ENCODE peak calls at places on chromosomes 4 and X, in nine cellular contexts. S is upper lobe of left lung, W is vagina, L is prostate gland, R is HCT116, T is transverse colon, D is breast epithelium, G is K562, B is sigmoid colon. Q is an unnamed sample. For H3K4me1, the result is how much of the 10 kb centered on the place peaks cover.

GRCh38 chr4:98170035-98170434 is 26.8 kb upstream of the STPG2 start:
- DNase-seq in B (no peak), L (no peak), G (no peak), R (no peak), D (no peak), W (no peak), T (no peak), S (no peak), Q (no peak)

GRCh38 chr4:151475338-151475737 is 66.4 kb downstream of the FHIP1A start:
- DNase-seq in R (no peak), D (no peak), L (no peak), W (no peak), T (no peak), G (no peak), S (peak), B (no peak), Q (no peak)

GRCh38 chrX:97705936-97706335 is 822.2 kb downstream of the RPA4 start:
- DNase-seq in W (no peak), R (no peak), G (no peak), T (no peak), D (no peak), B (no peak), L (no peak), S (no peak), Q (no peak)

GRCh38 chr4:100811046-100811445 is 293.2 kb upstream of the EMCN start:
- DNase-seq in R (no peak), S (no peak), W (no peak), L (no peak), T (no peak), D (no peak), G (no peak), B (no peak), Q (no peak)

GRCh38 chr4:42015438-42015837 is 25.1 kb downstream of the SLC30A9 start:
- DNase-seq in B (no peak), L (no peak), S (no peak), W (no peak), D (no peak), T (no peak), G (no peak), R (no peak), Q (no peak)

GRCh38 chr4:180058731-180059215 is 2184.4 kb upstream of the TENM3 start:
- DNase-seq in G (no peak), L (peak), B (no peak), R (no peak), D (no peak), W (no peak), T (peak), S (peak), Q (no peak)

GRCh38 chr4:8908206-8908893 is 36.7 kb upstream of the HMX1 start:
- DNase-seq in B (peak), D (peak), L (no peak), G (no peak), T (peak), S (peak), W (peak), R (no peak), Q (no peak)

GRCh38 chr4:183098723-183099536 is at the start of gene WWC2:
- DNase-seq in S (peak), R (peak), B (peak), L (peak), D (peak), T (peak), G (peak), W (peak), Q (peak)

GRCh38 chr4:7691992-7692391 is 247.7 kb downstream of the AFAP1 start:
- DNase-seq in W (no peak), G (no peak), B (no peak), R (no peak), D (no peak), L (no peak), T (no peak), S (no peak), Q (no peak)

GRCh38 chrX:39823424-39823823 is 274.3 kb downstream of the BCOR start:
- DNase-seq in D (no peak), B (no peak), G (no peak), L (no peak), T (no peak), S (no peak), W (no peak), R (no peak), Q (no peak)

GRCh38 chr4:15455290-15455689 is 14.4 kb upstream of the CC2D2A start:
- DNase-seq in R (no peak), T (peak), G (no peak), W (peak), D (no peak), L (no peak), B (peak), S (peak), Q (peak)

GRCh38 chrX:150032742-150033141 is 94.5 kb upstream of the EOLA2 start:
- DNase-seq in G (no peak), T (no peak), D (no peak), B (no peak), R (no peak), S (no peak), L (no peak), W (no peak), Q (no peak)

GRCh38 chrX:17744896-17745523 is 7.7 kb downstream of the SCML1 start:
- DNase-seq in L (no peak), W (no peak), S (no peak), T (no peak), D (no peak), G (no peak), B (no peak), R (no peak), Q (no peak)

GRCh38 chr4:117700111-117700892 is 334.0 kb upstream of the NDST3 start:
- DNase-seq in D (no peak), G (no peak), L (no peak), W (no peak), B (no peak), T (no peak), S (no peak), R (peak), Q (no peak)

GRCh38 chrX:140709421-140709846 is at the start of gene LINC00632:
- DNase-seq in R (no peak), B (no peak), D (no peak), L (no peak), S (no peak), G (no peak), T (no peak), W (no peak), Q (no peak)

GRCh38 chr4:46645092-46645491 is 255.2 kb upstream of the GABRA2 start:
- DNase-seq in T (no peak), B (no peak), R (no peak), S (no peak), D (no peak), G (no peak), L (no peak), W (no peak), Q (no peak)

GRCh38 chr4:184450045-184450444 is 24.3 kb downstream of the IRF2 start:
- DNase-seq in B (no peak), S (no peak), R (no peak), T (no peak), W (no peak), L (no peak), D (no peak), G (no peak), Q (no peak)

GRCh38 chr4:143083811-143084472 is 100.8 kb upstream of the USP38 start:
- DNase-seq in W (no peak), G (no peak), S (no peak), T (no peak), L (no peak), D (no peak), R (no peak), B (no peak), Q (no peak)

GRCh38 chr4:143082698-143083097 is 102.0 kb upstream of the USP38 start:
- DNase-seq in B (no peak), T (no peak), W (no peak), S (no peak), R (no peak), G (no peak), L (no peak), D (no peak), Q (no peak)

GRCh38 chr4:143085644-143086043 is 99.1 kb upstream of the USP38 start:
- DNase-seq in T (no peak), G (no peak), D (no peak), R (no peak), S (no peak), W (no peak), L (no peak), B (no peak), Q (no peak)

GRCh38 chr4:143084566-143084965 is 100.2 kb upstream of the USP38 start:
- DNase-seq in T (no peak), G (no peak), W (no peak), L (no peak), B (no peak), R (no peak), S (no peak), D (no peak), Q (no peak)

DNA sequence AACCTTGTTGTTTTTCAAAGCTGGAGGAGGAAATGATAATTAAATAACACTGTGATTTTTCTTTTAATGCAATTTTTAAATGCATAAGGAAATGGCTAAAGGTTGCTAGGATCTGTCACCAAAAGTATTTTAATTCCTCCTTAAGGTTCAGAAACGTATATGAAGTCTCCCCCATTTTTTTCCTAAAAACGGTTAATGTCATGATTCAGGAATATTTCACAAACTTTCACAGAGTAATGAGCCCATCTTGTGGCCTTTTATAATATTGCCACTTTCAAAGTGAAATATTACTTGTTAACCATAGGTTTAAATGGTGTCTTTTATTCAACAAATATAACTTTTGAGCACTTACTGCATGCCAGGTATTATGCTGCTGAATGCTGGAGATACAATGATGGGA is 99.5 kb upstream of the USP38 start:
- DNase-seq in S (no peak), T (no peak), G (no peak), R (no peak), W (no peak), B (no peak), L (no peak), D (no peak), Q (no peak)
- H3K4me1 ChIP-seq in S (under half), T (under half), G (under half), R (under half), W (under half), B (under half), L (under half), D (under half), Q (under half)

DNA sequence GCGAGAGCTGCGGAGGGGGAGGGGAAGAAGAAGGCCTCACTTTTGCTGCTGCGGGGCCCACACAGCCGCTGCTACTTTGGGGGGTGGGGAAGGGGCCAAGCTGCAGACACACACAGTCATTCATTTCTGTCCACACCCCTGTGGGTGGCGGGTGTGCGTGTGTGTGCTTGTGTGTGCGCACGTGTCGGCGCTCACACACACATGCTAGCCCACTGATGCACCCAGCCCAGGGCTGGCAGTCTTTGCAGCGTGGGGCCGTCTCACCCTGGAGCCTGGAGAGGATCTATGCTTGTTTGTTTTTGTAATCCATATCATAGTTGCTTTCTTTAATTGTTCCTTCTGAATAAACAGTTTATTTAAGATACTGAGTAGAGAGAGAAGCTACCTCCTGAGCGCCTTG is 4.0 kb downstream of the DUSP9 start:
- DNase-seq in W (no peak), R (no peak), D (no peak), B (no peak), G (no peak), T (no peak), S (no peak), L (no peak), Q (no peak)
- TF ChIP-seq POLR2AphosphoS5 in W (no peak), R (no peak), D (no peak), B (no peak), G (no peak), T (no peak), S (no peak), L (no peak), Q (no peak)

GRCh38 chr4:17203767-17204166 is 305.3 kb upstream of the LDB2 start:
- DNase-seq in R (no peak), W (no peak), L (no peak), D (no peak), T (no peak), G (no peak), B (no peak), S (no peak), Q (no peak)

GRCh38 chr4:17204908-17205307 is 306.5 kb upstream of the LDB2 start:
- DNase-seq in W (no peak), S (no peak), R (no peak), L (no peak), G (no peak), T (no peak), B (no peak), D (no peak), Q (no peak)

DNA sequence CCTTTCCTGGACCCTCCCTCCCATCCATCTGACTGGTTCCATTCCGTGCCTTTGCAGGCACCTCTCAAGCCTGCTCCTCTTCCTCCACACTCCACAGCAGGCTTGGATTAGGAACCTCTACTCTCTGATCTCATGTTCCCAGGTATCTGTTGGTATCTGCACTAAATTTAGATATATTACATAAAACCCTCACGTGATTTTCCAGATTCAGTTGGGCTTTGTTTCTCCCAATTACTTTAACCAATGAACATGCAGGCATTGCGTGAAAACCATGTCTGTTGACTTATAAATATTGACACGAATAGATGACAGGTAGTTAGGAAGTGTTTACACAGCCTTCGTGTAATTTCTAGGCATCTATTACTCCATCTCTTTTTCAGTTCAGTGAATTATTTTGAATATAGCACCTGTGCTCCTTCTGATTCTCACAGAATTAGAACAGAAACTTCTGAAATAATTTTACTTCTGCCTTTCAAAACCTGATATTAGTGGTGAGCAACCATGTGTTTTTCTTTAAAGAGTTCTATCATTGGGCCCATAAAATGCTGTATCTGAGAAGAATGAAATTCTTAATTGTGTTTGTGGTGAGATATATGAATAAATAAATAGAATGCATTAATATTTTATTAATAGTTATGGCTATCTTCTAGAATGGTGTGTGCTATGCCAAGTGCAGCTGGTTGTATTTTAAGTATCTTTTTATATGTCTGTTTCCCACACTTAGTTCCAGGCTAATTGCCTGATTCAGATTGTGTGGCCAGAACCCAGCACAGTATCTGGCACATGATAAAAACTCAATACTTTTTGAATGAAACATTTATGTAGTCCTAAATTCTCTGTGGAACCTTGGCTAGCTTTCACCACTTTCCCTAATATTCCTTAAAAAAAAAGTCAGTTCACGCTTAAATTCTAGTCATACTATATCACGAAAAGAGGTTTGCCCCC is 304.8 kb downstream of the QDPR start:
- DNase-seq in W (no peak), T (no peak), R (no peak), S (no peak), G (no peak), B (no peak), D (no peak), L (no peak), Q (no peak)
- TF ChIP-seq POLR2A in W (no peak), T (no peak), R (no peak), S (no peak), G (no peak), B (no peak), D (no peak), L (no peak), Q (no peak)

GRCh38 chr4:122706511-122706910 is 26.0 kb upstream of the BBS12 start:
- DNase-seq in R (no peak), W (no peak), T (no peak), D (no peak), B (no peak), L (no peak), G (no peak), S (no peak), Q (no peak)

GRCh38 chr4:122705035-122705434 is 27.5 kb upstream of the BBS12 start:
- DNase-seq in R (no peak), G (no peak), D (no peak), B (no peak), L (no peak), W (no peak), T (no peak), S (no peak), Q (no peak)

GRCh38 chr4:122709236-122709635 is 23.3 kb upstream of the BBS12 start:
- DNase-seq in L (no peak), W (no peak), S (no peak), D (no peak), T (no peak), G (no peak), R (no peak), B (no peak), Q (no peak)

GRCh38 chr4:122705547-122705946 is 27.0 kb upstream of the BBS12 start:
- DNase-seq in S (no peak), D (no peak), B (no peak), R (no peak), T (no peak), W (no peak), L (no peak), G (no peak), Q (no peak)

DNA sequence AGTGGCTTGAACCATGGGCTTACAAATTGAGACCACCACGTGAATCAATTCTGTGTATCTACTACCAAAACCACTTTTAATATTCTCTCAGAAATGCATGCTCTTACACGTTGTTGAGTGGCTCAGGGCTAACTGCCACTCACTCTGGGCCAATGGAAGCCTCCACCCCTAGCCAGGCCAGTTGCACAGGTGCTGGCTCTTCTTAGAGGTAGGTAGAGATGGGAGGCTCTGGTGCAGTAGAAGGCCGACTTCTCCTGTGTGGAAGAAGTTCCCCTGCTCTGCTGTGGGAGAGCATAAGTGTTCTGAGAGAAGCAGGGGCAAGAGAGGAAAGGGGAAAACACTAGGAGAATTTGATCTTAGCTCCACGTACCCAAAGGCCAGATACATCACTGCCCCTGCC is 25.0 kb upstream of the BBS12 start:
- DNase-seq in L (no peak), G (no peak), S (no peak), B (no peak), R (no peak), W (no peak), D (no peak), T (no peak), Q (no peak)
- H3K4me1 ChIP-seq in L (under half), G (under half), S (under half), B (under half), R (under half), W (under half), D (under half), T (under half), Q (under half)

DNA sequence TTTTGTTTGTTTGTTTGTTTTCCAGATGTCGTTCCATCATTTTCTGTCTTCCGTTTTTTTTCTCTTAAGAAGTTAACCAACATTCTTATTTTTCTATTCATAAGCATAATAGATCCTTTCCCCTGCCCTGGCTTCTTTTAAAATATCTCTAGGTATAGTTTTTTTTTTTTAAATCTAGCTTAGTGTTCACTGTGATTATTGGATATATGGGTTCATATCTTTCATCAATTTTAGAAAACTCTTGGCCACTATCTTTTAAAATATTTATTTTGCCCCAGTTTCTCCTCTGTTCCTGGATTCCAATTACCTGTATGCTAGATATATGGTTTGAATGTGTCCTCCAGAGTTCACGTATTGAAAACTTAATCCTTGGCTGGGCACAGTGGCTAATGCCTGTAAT is 59.6 kb downstream of the GSX2 start:
- DNase-seq in B (no peak), R (no peak), G (no peak), L (no peak), D (no peak), S (no peak), T (no peak), W (no peak), Q (no peak)
- TF ChIP-seq POLR2AphosphoS5 in B (no peak), R (no peak), G (no peak), L (no peak), D (no peak), S (no peak), T (no peak), W (no peak), Q (no peak)

DNA sequence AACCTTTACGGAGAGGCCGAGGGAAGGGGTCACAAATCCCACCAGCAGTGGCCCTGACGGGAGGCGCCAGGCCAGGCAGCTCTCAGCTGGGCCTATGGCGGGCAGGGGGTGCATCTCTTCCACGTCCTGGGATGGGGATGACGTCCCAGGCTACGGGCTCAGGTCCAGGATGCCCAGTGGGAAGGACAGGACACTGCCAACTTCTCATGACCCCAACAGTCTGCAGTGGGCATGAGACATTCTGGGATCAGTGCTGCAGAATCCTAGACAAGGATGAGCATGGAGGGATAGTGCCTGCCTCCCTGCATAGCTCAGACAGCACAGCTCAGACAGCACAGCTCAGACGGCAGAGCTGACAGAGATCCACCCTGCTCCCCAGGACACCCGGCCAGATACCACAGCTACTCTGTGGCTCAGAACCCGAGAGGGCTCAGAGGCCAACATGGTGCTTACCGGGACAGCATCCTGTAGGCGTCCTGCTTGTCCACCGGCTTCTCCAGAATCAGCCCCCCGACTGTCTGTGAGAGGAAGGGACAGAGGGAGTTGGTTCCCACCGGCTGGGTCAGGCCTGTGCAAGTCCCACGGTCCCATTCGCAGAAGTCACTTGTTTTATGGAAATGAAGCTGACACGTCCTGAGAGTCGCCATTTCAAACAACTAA is 17.3 kb downstream of the ASMTL start:
- DNase-seq in W (peak), B (peak), S (no peak), L (no peak), T (no peak), R (no peak), D (peak), G (no peak), Q (no peak)
- TF ChIP-seq POLR2A in W (no peak), B (no peak), S (no peak), L (no peak), T (no peak), R (no peak), D (no peak), G (no peak), Q (no peak)

GRCh38 chr4:17781072-17781830 is at the start of gene FAM184B:
- DNase-seq in D (no peak), G (no peak), W (no peak), L (no peak), R (no peak), B (no peak), S (no peak), T (no peak), Q (peak)
- H3K4me1 ChIP-seq in D (under half), G (under half), W (under half), L (under half), R (under half), B (under half), S (under half), T (under half), Q (under half)

GRCh38 chr4:2418652-2419571 is at the start of gene CFAP99:
- DNase-seq in W (peak), B (peak), G (peak), S (peak), R (peak), L (peak), T (peak), D (peak), Q (peak)
- TF ChIP-seq POLR2AphosphoS5 in W (peak), B (no peak), G (no peak), S (no peak), R (no peak), L (peak), T (peak), D (peak), Q (no peak)

Q was measured in esophagus muscularis mucosa.